ENCODE peak calls at places on chromosomes 7 and 10, in four cellular contexts. One of them, this sample, is unnamed.

GRCh38 chr7:116509982-116510579 is 10.5 kb downstream of the CAV2 start:
- DNase-seq in ELR: no peak
- DNase-seq in GM06990: no peak
- DNase-seq in stimulated activated CD8-positive, alpha-beta memory T cell treated with anti-CD3 and anti-CD28 coated beads, Interleukin-4, amount 100 ng/mL, for 1 hour: no peak
- DNase-seq in this sample: no peak

GRCh38 chr10:114012650-114013049 is 31.0 kb upstream of the ADRB1 start:
- DNase-seq in ELR: no peak
- DNase-seq in GM06990: no peak
- DNase-seq in stimulated activated CD8-positive, alpha-beta memory T cell treated with anti-CD3 and anti-CD28 coated beads, Interleukin-4, amount 100 ng/mL, for 1 hour: no peak
- DNase-seq in this sample: no peak

GRCh38 chr7:73829921-73830617 is 727 bp upstream of the CLDN4 start:
- DNase-seq in ELR: no peak
- DNase-seq in GM06990: no peak
- DNase-seq in stimulated activated CD8-positive, alpha-beta memory T cell treated with anti-CD3 and anti-CD28 coated beads, Interleukin-4, amount 100 ng/mL, for 1 hour: no peak
- DNase-seq in this sample: no peak

GRCh38 chr7:24052572-24053223 is 231.3 kb upstream of the NPY start:
- DNase-seq in ELR: peak
- DNase-seq in GM06990: no peak
- DNase-seq in stimulated activated CD8-positive, alpha-beta memory T cell treated with anti-CD3 and anti-CD28 coated beads, Interleukin-4, amount 100 ng/mL, for 1 hour: no peak
- DNase-seq in this sample: no peak

GRCh38 chr7:69892790-69893189 is 294.5 kb downstream of the AUTS2 start:
- DNase-seq in ELR: no peak
- DNase-seq in GM06990: no peak
- DNase-seq in stimulated activated CD8-positive, alpha-beta memory T cell treated with anti-CD3 and anti-CD28 coated beads, Interleukin-4, amount 100 ng/mL, for 1 hour: no peak
- DNase-seq in this sample: no peak

GRCh38 chr7:107502797-107503196 is 32.9 kb downstream of the GPR22 start:
- DNase-seq in ELR: no peak
- DNase-seq in GM06990: no peak
- DNase-seq in stimulated activated CD8-positive, alpha-beta memory T cell treated with anti-CD3 and anti-CD28 coated beads, Interleukin-4, amount 100 ng/mL, for 1 hour: no peak
- DNase-seq in this sample: no peak

GRCh38 chr7:128841961-128842673 is 11.9 kb downstream of the FLNC start:
- DNase-seq in ELR: peak
- DNase-seq in GM06990: peak
- DNase-seq in stimulated activated CD8-positive, alpha-beta memory T cell treated with anti-CD3 and anti-CD28 coated beads, Interleukin-4, amount 100 ng/mL, for 1 hour: peak
- DNase-seq in this sample: no peak

GRCh38 chr10:71399946-71400345 is 3.2 kb downstream of the CDH23 start:
- DNase-seq in ELR: no peak
- DNase-seq in GM06990: no peak
- DNase-seq in stimulated activated CD8-positive, alpha-beta memory T cell treated with anti-CD3 and anti-CD28 coated beads, Interleukin-4, amount 100 ng/mL, for 1 hour: no peak
- DNase-seq in this sample: no peak

GRCh38 chr7:16811555-16811954 is 6.8 kb upstream of the AGR2 start:
- DNase-seq in ELR: peak
- DNase-seq in GM06990: no peak
- DNase-seq in stimulated activated CD8-positive, alpha-beta memory T cell treated with anti-CD3 and anti-CD28 coated beads, Interleukin-4, amount 100 ng/mL, for 1 hour: no peak
- DNase-seq in this sample: no peak

GRCh38 chr7:55244346-55244745 is 120.8 kb upstream of the LANCL2 start:
- DNase-seq in ELR: no peak
- DNase-seq in GM06990: no peak
- DNase-seq in stimulated activated CD8-positive, alpha-beta memory T cell treated with anti-CD3 and anti-CD28 coated beads, Interleukin-4, amount 100 ng/mL, for 1 hour: no peak
- DNase-seq in this sample: no peak

GRCh38 chr7:68246189-68246633 is 1249.6 kb downstream of the TYW1 start:
- DNase-seq in ELR: no peak
- DNase-seq in GM06990: no peak
- DNase-seq in stimulated activated CD8-positive, alpha-beta memory T cell treated with anti-CD3 and anti-CD28 coated beads, Interleukin-4, amount 100 ng/mL, for 1 hour: no peak
- DNase-seq in this sample: no peak

This sample was measured in esophagus squamous epithelium.